ENCODE peak calls at places on chromosomes 4 and X, in four cellular contexts. U is lower leg skin, N is WTC11, Y is thyroid gland. X is an unnamed sample.

GRCh38 chrX:96407043-96407442 is 277.6 kb upstream of the DIAPH2 start:
- DNase-seq in U (no peak), N (no peak), Y (peak; percentile 47), X (no peak)

GRCh38 chrX:152902502-152902820 is 4.6 kb downstream of the ZNF185 start:
- DNase-seq in U (no peak), N (no peak), Y (no peak), X (no peak)

GRCh38 chr4:84393193-84393592 is 105.9 kb downstream of the NKX6-1 start:
- DNase-seq in N (no peak), U (no peak), Y (no peak), X (no peak)

GRCh38 chr4:173367285-173367684 is 3.5 kb upstream of the SAP30 start:
- DNase-seq in U (no peak), Y (no peak), N (no peak), X (no peak)

GRCh38 chr4:89113415-89113814 is 2.1 kb downstream of the TIGD2 start:
- DNase-seq in Y (no peak), U (no peak), N (no peak), X (no peak)

GRCh38 chrX:131843996-131844395 is 179.1 kb upstream of the STK26 start:
- DNase-seq in N (no peak), U (no peak), Y (no peak), X (no peak)

GRCh38 chrX:48958635-48959094 is 1.3 kb upstream of the OTUD5 start:
- DNase-seq in N (no peak), Y (peak; percentile 24), U (no peak), X (peak; percentile 82)

GRCh38 chr4:143424276-143424675 is 87.6 kb downstream of the GAB1 start:
- DNase-seq in Y (no peak), U (no peak), N (no peak), X (no peak)

GRCh38 chrX:112163916-112164315 is 81.3 kb upstream of the TRPC5 start:
- DNase-seq in U (no peak), N (no peak), Y (no peak), X (no peak)

GRCh38 chrX:20361081-20361889 is 94.6 kb upstream of the RPS6KA3 start:
- DNase-seq in N (no peak), U (peak; percentile 88), Y (peak; percentile 12), X (no peak)

GRCh38 chr4:148443550-148444295 is 1.5 kb upstream of the NR3C2 start:
- DNase-seq in N (peak; percentile 28), U (peak; percentile 91), Y (peak; percentile 53), X (no peak)

GRCh38 chr4:148353571-148353970 is 88.6 kb downstream of the NR3C2 start:
- DNase-seq in U (no peak), Y (no peak), N (no peak), X (no peak)

GRCh38 chrX:40966204-40966820 is 118.9 kb upstream of the USP9X start:
- DNase-seq in U (no peak), Y (no peak), N (no peak), X (no peak)

GRCh38 chr4:76407440-76408119 is 13.4 kb downstream of the CCDC158 start:
- DNase-seq in N (no peak), Y (no peak), U (no peak), X (no peak)

GRCh38 chr4:160038560-160038959 is 935.7 kb downstream of the RAPGEF2 start:
- DNase-seq in U (no peak), N (no peak), Y (no peak), X (no peak)

GRCh38 chr4:72896515-72896914 is 173.0 kb downstream of the COX18 start:
- DNase-seq in Y (no peak), N (no peak), U (no peak), X (peak; percentile 73)

DNA sequence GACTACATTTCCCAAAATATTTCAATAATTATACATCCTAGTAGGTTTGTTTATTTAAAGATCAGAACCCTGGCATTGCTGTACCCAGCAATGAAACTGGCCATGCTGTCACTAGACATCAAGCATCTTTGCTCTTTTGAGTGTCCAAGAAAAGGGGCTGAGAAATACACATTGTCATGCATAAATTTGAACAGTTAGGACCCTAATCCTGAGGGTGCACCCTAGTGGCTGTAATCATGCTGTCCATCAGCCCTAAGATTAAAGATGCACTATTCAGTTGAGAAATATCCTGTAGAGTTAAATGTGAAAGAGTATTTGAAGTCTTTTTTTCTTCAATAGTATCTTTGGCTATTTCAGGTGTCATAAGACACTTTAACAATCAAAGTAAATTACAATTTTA is 108.8 kb downstream of the NFKB1 start:
- DNase-seq in N (no peak), Y (no peak), U (no peak), X (no peak)
- TF ChIP-seq CTCF in N (no peak), Y (no peak), U (no peak), X (no peak)

DNA sequence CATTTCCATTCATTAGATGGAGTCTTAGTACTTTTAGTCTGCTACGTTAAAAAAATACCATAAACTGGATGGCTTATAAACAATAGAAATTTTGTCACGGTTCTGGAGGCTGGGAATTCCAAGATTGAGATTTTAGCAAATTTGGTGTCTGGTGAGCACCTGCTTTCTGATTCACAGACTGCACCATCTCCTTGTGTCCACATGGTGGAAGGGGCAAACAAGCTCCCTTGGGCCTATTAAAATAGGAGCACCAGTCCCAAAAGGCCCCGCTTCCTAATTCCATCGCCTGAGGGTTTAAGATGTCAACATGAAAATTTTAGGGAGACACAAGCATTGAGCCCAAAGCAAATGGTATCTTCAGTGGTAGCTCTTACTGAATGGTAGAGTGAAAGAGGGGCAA is 120.5 kb upstream of the MAP9 start:
- DNase-seq in N (no peak), Y (no peak), U (no peak), X (no peak)
- TF ChIP-seq CTCF in N (no peak), Y (no peak), U (no peak), X (no peak)

GRCh38 chr4:3736806-3737205 is 29.4 kb upstream of the ADRA2C start:
- DNase-seq in Y (no peak), U (no peak), N (no peak), X (no peak)
- TF ChIP-seq CTCF in Y (no peak), U (no peak), N (no peak), X (no peak)

DNA sequence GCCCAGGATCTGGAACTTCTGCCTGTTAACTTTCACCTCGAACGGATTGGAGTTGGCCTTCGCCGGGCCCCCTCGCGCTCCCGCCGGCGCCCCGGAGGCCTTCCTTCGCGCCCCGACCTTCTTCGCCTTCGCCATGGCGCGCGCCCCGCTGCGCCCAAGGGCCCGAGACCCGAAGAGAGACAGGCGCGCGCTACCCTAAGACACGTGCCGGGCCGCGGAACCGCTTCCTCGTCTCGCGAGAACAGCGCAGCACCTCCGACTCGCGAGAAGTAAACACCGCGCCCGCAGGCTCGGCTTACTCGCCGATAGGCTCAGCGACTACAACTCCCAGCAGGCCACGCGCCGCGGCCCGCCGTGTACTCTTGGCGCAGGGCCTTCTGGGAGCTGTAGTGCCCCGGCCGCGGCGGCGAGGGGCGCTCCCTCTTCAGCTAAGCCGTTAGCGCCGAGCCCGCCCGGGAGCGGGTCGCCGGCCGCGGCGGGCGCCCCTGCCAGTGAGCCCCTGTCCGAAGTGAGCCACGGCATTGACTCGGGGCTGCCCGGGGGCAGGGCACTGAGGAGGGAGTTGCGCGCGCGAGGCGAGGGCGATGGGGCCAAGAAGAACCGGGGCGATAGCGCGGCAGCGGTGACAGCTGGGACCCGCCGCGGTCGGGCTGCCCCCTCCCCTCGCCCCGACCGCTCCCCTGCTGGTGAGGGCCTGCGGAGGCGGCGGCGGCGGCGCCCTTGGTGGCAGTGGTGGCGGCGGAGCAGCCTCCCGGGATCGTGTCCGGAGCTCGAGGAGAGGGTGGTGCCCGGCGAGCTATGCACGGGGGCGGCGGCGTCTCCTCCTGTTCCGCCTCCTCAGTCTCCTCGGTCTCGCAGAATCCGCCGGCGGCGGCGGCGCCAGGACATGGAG is at the start of the genes GRK4 and NOP14:
- DNase-seq in U (peak; percentile 99), N (peak; percentile 98), Y (peak; percentile 98), X (peak; percentile 89)
- TF ChIP-seq CTCF in U (no peak), N (no peak), Y (peak; percentile 38), X (peak; percentile 51)

DNA sequence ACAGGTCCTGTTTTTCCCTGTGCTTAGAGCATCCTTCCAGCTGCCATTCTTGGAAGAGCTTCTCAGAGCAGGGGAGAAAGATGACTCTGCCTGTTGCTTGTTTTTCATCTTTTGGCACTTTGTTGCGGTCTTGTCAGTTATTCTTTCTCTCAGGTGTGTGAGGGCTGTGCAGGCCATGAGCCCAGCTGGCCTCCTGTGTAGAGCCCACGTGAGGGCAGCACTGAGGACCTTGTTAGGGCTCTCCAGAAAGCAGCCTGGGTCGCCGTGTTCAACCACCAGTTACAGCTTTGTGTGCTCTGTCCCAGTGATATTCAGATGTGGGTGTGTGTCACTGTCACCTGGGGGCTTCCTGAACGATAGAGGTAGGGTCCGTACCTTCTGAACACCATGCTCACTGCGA is 52.8 kb downstream of the NOP14 start:
- DNase-seq in N (peak; percentile 31), U (no peak), Y (no peak), X (no peak)
- TF ChIP-seq CTCF in N (no peak), U (no peak), Y (no peak), X (no peak)

GRCh38 chrX:110002300-110003166 is at the start of gene TMEM164:
- DNase-seq in U (peak; percentile 96), N (peak; percentile 72), Y (peak; percentile 82), X (peak; percentile 38)
- TF ChIP-seq CTCF in U (no peak), N (no peak), Y (peak; percentile 21), X (no peak)

DNA sequence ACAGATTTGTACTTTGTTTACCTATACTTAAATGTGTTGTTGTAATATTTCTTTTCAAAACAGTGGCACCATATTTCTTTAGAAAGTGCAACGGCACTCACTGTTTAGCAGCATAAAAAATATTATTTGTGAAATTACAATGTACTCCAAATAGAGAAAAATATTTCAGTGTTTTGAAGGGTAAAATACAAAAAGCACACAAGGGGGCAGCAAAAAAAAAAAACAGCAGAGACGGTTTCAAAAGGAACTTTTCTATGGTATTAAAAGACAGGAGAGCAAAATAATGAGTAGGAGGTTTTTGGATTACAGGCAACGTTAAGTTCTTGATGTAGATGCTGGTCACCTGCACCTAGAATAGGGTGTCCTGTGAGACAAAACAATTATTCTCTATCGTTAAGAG is 2.0 kb downstream of the NUDT11 start:
- DNase-seq in Y (no peak), U (no peak), N (no peak), X (no peak)
- TF ChIP-seq CTCF in Y (no peak), U (no peak), N (no peak), X (no peak)

GRCh38 chr4:186792994-186793393 is 69.3 kb upstream of the FAT1 start:
- DNase-seq in U (no peak), N (no peak), Y (no peak), X (no peak)
- TF ChIP-seq CTCF in U (no peak), N (no peak), Y (no peak), X (no peak)

X was measured in ascending aorta.